ENCODE peak calls at places on chromosomes 5 and 9, in six cellular contexts. V, S, X, K, A and C are unnamed samples.

GRCh38 chr9:97529363-97530076 is 28.1 kb downstream of the TMOD1 start:
- DNase-seq in A (no peak), V (peak), S (no peak), K (no peak), X (peak), C (no peak)

GRCh38 chr5:116445311-116445710 is 129.3 kb downstream of the SEMA6A start:
- DNase-seq in V (no peak), K (no peak), X (no peak), A (no peak), S (no peak), C (no peak)

GRCh38 chr9:126781717-126782388 is 23.0 kb upstream of the ZBTB43 start:
- DNase-seq in K (peak), A (peak), V (peak), X (peak), S (no peak), C (peak)

GRCh38 chr9:16275795-16276624 is 594.5 kb downstream of the BNC2 start:
- DNase-seq in K (no peak), X (no peak), S (no peak), A (no peak), V (no peak), C (no peak)

GRCh38 chr5:128498844-128499455 is 39.1 kb downstream of the FBN2 start:
- DNase-seq in V (peak), S (peak), X (no peak), A (no peak), K (peak), C (no peak)

GRCh38 chr5:160333726-160334125 is 21.4 kb upstream of the CCNJL start:
- DNase-seq in V (peak), X (no peak), K (no peak), A (no peak), S (no peak), C (no peak)

GRCh38 chr9:90964101-90965020 is 162.7 kb downstream of the SYK start:
- DNase-seq in X (no peak), K (peak), A (peak), V (peak), S (no peak), C (peak)

GRCh38 chr9:136062657-136063439 is 32.2 kb downstream of the NACC2 start:
- DNase-seq in K (no peak), X (no peak), A (no peak), S (no peak), V (no peak), C (no peak)

GRCh38 chr5:29780401-29780800 is 1413.1 kb upstream of the CDH6 start:
- DNase-seq in V (no peak), S (no peak), X (no peak), K (no peak), A (no peak), C (no peak)

GRCh38 chr9:97831843-97832636 is 21.0 kb upstream of the FOXE1 start:
- DNase-seq in A (no peak), S (no peak), X (no peak), V (no peak), K (no peak), C (no peak)

GRCh38 chr9:133844876-133845658 is 106.9 kb upstream of the SARDH start:
- DNase-seq in S (no peak), X (no peak), V (peak), K (no peak), A (no peak), C (no peak)

GRCh38 chr5:163585206-163585605 is 79.8 kb downstream of the MAT2B start:
- DNase-seq in X (no peak), K (no peak), S (no peak), A (no peak), V (no peak), C (no peak)

GRCh38 chr5:150262502-150262901 is 27.1 kb downstream of the CAMK2A start:
- DNase-seq in X (no peak), K (no peak), V (no peak), A (no peak), S (no peak), C (no peak)

GRCh38 chr9:95740217-95741004 is 135.1 kb upstream of the ERCC6L2 start:
- DNase-seq in X (no peak), A (no peak), V (no peak), S (no peak), K (no peak), C (no peak)

GRCh38 chr5:41896230-41896629 is 7.9 kb upstream of the RIMOC1 start:
- DNase-seq in X (no peak), V (no peak), K (no peak), A (no peak), S (no peak), C (no peak)

GRCh38 chr9:110545705-110546104 is 33.8 kb downstream of the SVEP1 start:
- DNase-seq in K (no peak), V (no peak), S (no peak), A (no peak), X (no peak), C (no peak)

GRCh38 chr9:129455151-129455995 is 165.5 kb downstream of the C9orf50 start:
- DNase-seq in A (no peak), X (no peak), V (no peak), K (no peak), S (no peak), C (no peak)

GRCh38 chr5:149681252-149681651 is 48.9 kb upstream of the PPARGC1B start:
- DNase-seq in S (no peak), X (no peak), A (no peak), K (no peak), V (no peak), C (no peak)

GRCh38 chr9:137077758-137078693 is 709 bp downstream of the UAP1L1 start:
- DNase-seq in X (no peak), A (no peak), V (peak), S (no peak), K (no peak), C (peak)